ENCODE peak calls at places on chromosome 10, in eight cellular contexts. One of them, this sample, is unnamed. For H3K36me3, the result is how much of the 10 kb centered on the place peaks cover.

GRCh38 chr10:91054325-91054724 is 133.4 kb upstream of the ANKRD1 start:
- DNase-seq in BE2C: no peak
- DNase-seq in heart right ventricle: no peak
- DNase-seq in MM.1S: no peak
- DNase-seq in HCT116: no peak
- DNase-seq in tibial artery: no peak
- DNase-seq in esophagus squamous epithelium: no peak
- DNase-seq in fibroblast of lung: peak
- DNase-seq in this sample: no peak

GRCh38 chr10:62511656-62512055 is 137.5 kb downstream of the ZNF365 start:
- DNase-seq in HCT116: no peak
- DNase-seq in heart right ventricle: no peak
- DNase-seq in esophagus squamous epithelium: no peak
- DNase-seq in fibroblast of lung: no peak
- DNase-seq in tibial artery: no peak
- DNase-seq in BE2C: no peak
- DNase-seq in MM.1S: no peak
- DNase-seq in this sample: no peak

GRCh38 chr10:14250496-14250895 is 80.2 kb downstream of the FRMD4A start:
- DNase-seq in fibroblast of lung: no peak
- DNase-seq in MM.1S: no peak
- DNase-seq in heart right ventricle: no peak
- DNase-seq in BE2C: no peak
- DNase-seq in tibial artery: no peak
- DNase-seq in HCT116: no peak
- DNase-seq in esophagus squamous epithelium: no peak
- DNase-seq in this sample: no peak

GRCh38 chr10:16594106-16594505 is 72.4 kb upstream of the C1QL3 start:
- DNase-seq in BE2C: no peak
- DNase-seq in HCT116: no peak
- DNase-seq in tibial artery: no peak
- DNase-seq in esophagus squamous epithelium: no peak
- DNase-seq in MM.1S: no peak
- DNase-seq in heart right ventricle: no peak
- DNase-seq in fibroblast of lung: no peak
- DNase-seq in this sample: no peak

GRCh38 chr10:13939391-13939790 is 352.6 kb downstream of the PRPF18 start:
- DNase-seq in fibroblast of lung: peak
- DNase-seq in HCT116: no peak
- DNase-seq in MM.1S: no peak
- DNase-seq in heart right ventricle: no peak
- DNase-seq in esophagus squamous epithelium: no peak
- DNase-seq in BE2C: no peak
- DNase-seq in tibial artery: no peak
- DNase-seq in this sample: no peak

GRCh38 chr10:84375011-84375410 is 46.6 kb downstream of the CCSER2 start:
- DNase-seq in fibroblast of lung: peak
- DNase-seq in HCT116: peak
- DNase-seq in tibial artery: no peak
- DNase-seq in BE2C: peak
- DNase-seq in esophagus squamous epithelium: no peak
- DNase-seq in heart right ventricle: no peak
- DNase-seq in MM.1S: peak
- DNase-seq in this sample: peak

GRCh38 chr10:26555719-26556368 is 117.7 kb downstream of the APBB1IP start:
- DNase-seq in heart right ventricle: no peak
- DNase-seq in tibial artery: peak
- DNase-seq in esophagus squamous epithelium: no peak
- DNase-seq in HCT116: no peak
- DNase-seq in BE2C: no peak
- DNase-seq in fibroblast of lung: peak
- DNase-seq in MM.1S: no peak
- DNase-seq in this sample: peak

GRCh38 chr10:117652228-117653169 is 110.0 kb downstream of the EMX2 start:
- DNase-seq in HCT116: no peak
- DNase-seq in esophagus squamous epithelium: no peak
- DNase-seq in heart right ventricle: no peak
- DNase-seq in fibroblast of lung: no peak
- DNase-seq in BE2C: no peak
- DNase-seq in MM.1S: no peak
- DNase-seq in tibial artery: no peak
- DNase-seq in this sample: no peak

GRCh38 chr10:69451209-69451783 is at the start of gene TSPAN15:
- DNase-seq in fibroblast of lung: peak
- DNase-seq in heart right ventricle: peak
- DNase-seq in HCT116: peak
- DNase-seq in tibial artery: peak
- DNase-seq in BE2C: peak
- DNase-seq in esophagus squamous epithelium: no peak
- DNase-seq in MM.1S: peak
- DNase-seq in this sample: no peak

GRCh38 chr10:22750131-22750530 is 35.8 kb upstream of the PIP4K2A start:
- DNase-seq in HCT116: no peak
- DNase-seq in heart right ventricle: no peak
- DNase-seq in MM.1S: no peak
- DNase-seq in fibroblast of lung: peak
- DNase-seq in tibial artery: no peak
- DNase-seq in esophagus squamous epithelium: no peak
- DNase-seq in BE2C: no peak
- DNase-seq in this sample: no peak

GRCh38 chr10:7184660-7185366 is 226.0 kb downstream of the SFMBT2 start:
- DNase-seq in MM.1S: no peak
- DNase-seq in HCT116: no peak
- DNase-seq in heart right ventricle: no peak
- DNase-seq in tibial artery: no peak
- DNase-seq in esophagus squamous epithelium: no peak
- DNase-seq in BE2C: no peak
- DNase-seq in fibroblast of lung: no peak
- DNase-seq in this sample: no peak

GRCh38 chr10:15898046-15898445 is 37.7 kb upstream of the MINDY3 start:
- DNase-seq in HCT116: no peak
- DNase-seq in esophagus squamous epithelium: no peak
- DNase-seq in BE2C: no peak
- DNase-seq in heart right ventricle: no peak
- DNase-seq in tibial artery: no peak
- DNase-seq in MM.1S: peak
- DNase-seq in fibroblast of lung: peak
- DNase-seq in this sample: no peak

GRCh38 chr10:133388973-133389818 is 4.8 kb upstream of the MTG1 start:
- DNase-seq in fibroblast of lung: no peak
- DNase-seq in tibial artery: no peak
- DNase-seq in heart right ventricle: no peak
- DNase-seq in esophagus squamous epithelium: no peak
- DNase-seq in MM.1S: peak
- DNase-seq in HCT116: no peak
- DNase-seq in BE2C: no peak
- DNase-seq in this sample: no peak

GRCh38 chr10:13709931-13710690 is 123.3 kb downstream of the PRPF18 start:
- DNase-seq in HCT116: no peak
- DNase-seq in fibroblast of lung: peak
- DNase-seq in MM.1S: no peak
- DNase-seq in BE2C: no peak
- DNase-seq in heart right ventricle: peak
- DNase-seq in esophagus squamous epithelium: no peak
- DNase-seq in tibial artery: no peak
- DNase-seq in this sample: no peak

GRCh38 chr10:79320785-79321493 is 26.3 kb upstream of the PPIF start:
- DNase-seq in heart right ventricle: no peak
- DNase-seq in MM.1S: no peak
- DNase-seq in esophagus squamous epithelium: no peak
- DNase-seq in fibroblast of lung: peak
- DNase-seq in BE2C: no peak
- DNase-seq in HCT116: no peak
- DNase-seq in tibial artery: no peak
- DNase-seq in this sample: peak

GRCh38 chr10:28139138-28139537 is 140.3 kb upstream of the ODAD2 start:
- DNase-seq in BE2C: no peak
- DNase-seq in fibroblast of lung: no peak
- DNase-seq in esophagus squamous epithelium: no peak
- DNase-seq in MM.1S: no peak
- DNase-seq in tibial artery: no peak
- DNase-seq in heart right ventricle: no peak
- DNase-seq in HCT116: peak
- DNase-seq in this sample: no peak

GRCh38 chr10:89086801-89087513 is 96.4 kb downstream of the FAS start:
- DNase-seq in BE2C: no peak
- DNase-seq in fibroblast of lung: peak
- DNase-seq in MM.1S: no peak
- DNase-seq in esophagus squamous epithelium: no peak
- DNase-seq in HCT116: no peak
- DNase-seq in tibial artery: peak
- DNase-seq in heart right ventricle: peak
- DNase-seq in this sample: peak

GRCh38 chr10:110397856-110398255 is 93.1 kb upstream of the SMNDC1 start:
- DNase-seq in HCT116: no peak
- DNase-seq in tibial artery: no peak
- DNase-seq in esophagus squamous epithelium: no peak
- DNase-seq in BE2C: no peak
- DNase-seq in MM.1S: no peak
- DNase-seq in fibroblast of lung: no peak
- DNase-seq in heart right ventricle: no peak
- DNase-seq in this sample: no peak

GRCh38 chr10:133442191-133442966 is 11.4 kb upstream of the SCART1 start:
- DNase-seq in fibroblast of lung: no peak
- DNase-seq in HCT116: no peak
- DNase-seq in tibial artery: no peak
- DNase-seq in heart right ventricle: no peak
- DNase-seq in BE2C: no peak
- DNase-seq in esophagus squamous epithelium: no peak
- DNase-seq in MM.1S: no peak
- DNase-seq in this sample: no peak

GRCh38 chr10:97302088-97302791 is 9.8 kb upstream of the ARHGAP19 start:
- DNase-seq in tibial artery: no peak
- DNase-seq in HCT116: no peak
- DNase-seq in fibroblast of lung: no peak
- DNase-seq in MM.1S: no peak
- DNase-seq in BE2C: no peak
- DNase-seq in esophagus squamous epithelium: no peak
- DNase-seq in heart right ventricle: no peak
- DNase-seq in this sample: no peak

GRCh38 chr10:100886946-100887345 is 25.8 kb upstream of the SLF2 start:
- DNase-seq in tibial artery: no peak
- DNase-seq in BE2C: no peak
- DNase-seq in fibroblast of lung: peak
- DNase-seq in heart right ventricle: peak
- DNase-seq in esophagus squamous epithelium: no peak
- DNase-seq in MM.1S: no peak
- DNase-seq in HCT116: no peak
- DNase-seq in this sample: no peak

GRCh38 chr10:79905322-79906314 is 43.3 kb downstream of the SFTPD start:
- DNase-seq in fibroblast of lung: peak
- DNase-seq in heart right ventricle: no peak
- DNase-seq in tibial artery: no peak
- DNase-seq in esophagus squamous epithelium: no peak
- DNase-seq in MM.1S: peak
- DNase-seq in HCT116: no peak
- DNase-seq in BE2C: no peak
- DNase-seq in this sample: no peak

GRCh38 chr10:35027567-35027966 is 62.6 kb downstream of the CUL2 start:
- DNase-seq in fibroblast of lung: peak
- DNase-seq in esophagus squamous epithelium: no peak
- DNase-seq in BE2C: no peak
- DNase-seq in heart right ventricle: no peak
- DNase-seq in tibial artery: no peak
- DNase-seq in MM.1S: peak
- DNase-seq in HCT116: no peak
- DNase-seq in this sample: peak

GRCh38 chr10:35025916-35026315 is 64.2 kb downstream of the CUL2 start:
- DNase-seq in HCT116: no peak
- DNase-seq in heart right ventricle: no peak
- DNase-seq in MM.1S: no peak
- DNase-seq in fibroblast of lung: peak
- DNase-seq in tibial artery: no peak
- DNase-seq in esophagus squamous epithelium: no peak
- DNase-seq in BE2C: no peak
- DNase-seq in this sample: peak
- TF ChIP-seq CTCF in HCT116: no peak
- TF ChIP-seq CTCF in heart right ventricle: no peak
- TF ChIP-seq CTCF in MM.1S: no peak
- TF ChIP-seq CTCF in fibroblast of lung: no peak
- TF ChIP-seq CTCF in tibial artery: no peak
- TF ChIP-seq CTCF in esophagus squamous epithelium: no peak
- TF ChIP-seq CTCF in BE2C: no peak
- TF ChIP-seq CTCF in this sample: no peak

GRCh38 chr10:127734753-127735152 is 2.2 kb upstream of the FOXI2 start:
- DNase-seq in fibroblast of lung: no peak
- DNase-seq in HCT116: no peak
- DNase-seq in heart right ventricle: no peak
- DNase-seq in MM.1S: no peak
- DNase-seq in BE2C: no peak
- DNase-seq in esophagus squamous epithelium: no peak
- DNase-seq in tibial artery: no peak
- DNase-seq in this sample: no peak
- H3K4me3 ChIP-seq in fibroblast of lung: no peak
- H3K4me3 ChIP-seq in HCT116: no peak
- H3K4me3 ChIP-seq in heart right ventricle: no peak
- H3K4me3 ChIP-seq in MM.1S: no peak
- H3K4me3 ChIP-seq in BE2C: no peak
- H3K4me3 ChIP-seq in esophagus squamous epithelium: no peak
- H3K4me3 ChIP-seq in tibial artery: no peak
- H3K4me3 ChIP-seq in this sample: no peak

GRCh38 chr10:122249303-122249850 is 21.7 kb upstream of the BTBD16 start:
- DNase-seq in fibroblast of lung: no peak
- DNase-seq in esophagus squamous epithelium: no peak
- DNase-seq in BE2C: no peak
- DNase-seq in MM.1S: no peak
- DNase-seq in tibial artery: no peak
- DNase-seq in heart right ventricle: no peak
- DNase-seq in HCT116: no peak
- DNase-seq in this sample: no peak
- H3K36me3 ChIP-seq in fibroblast of lung: under half
- H3K36me3 ChIP-seq in esophagus squamous epithelium: under half
- H3K36me3 ChIP-seq in BE2C: under half
- H3K36me3 ChIP-seq in MM.1S: under half
- H3K36me3 ChIP-seq in tibial artery: half or more
- H3K36me3 ChIP-seq in heart right ventricle: under half
- H3K36me3 ChIP-seq in HCT116: under half
- H3K36me3 ChIP-seq in this sample: under half

DNA sequence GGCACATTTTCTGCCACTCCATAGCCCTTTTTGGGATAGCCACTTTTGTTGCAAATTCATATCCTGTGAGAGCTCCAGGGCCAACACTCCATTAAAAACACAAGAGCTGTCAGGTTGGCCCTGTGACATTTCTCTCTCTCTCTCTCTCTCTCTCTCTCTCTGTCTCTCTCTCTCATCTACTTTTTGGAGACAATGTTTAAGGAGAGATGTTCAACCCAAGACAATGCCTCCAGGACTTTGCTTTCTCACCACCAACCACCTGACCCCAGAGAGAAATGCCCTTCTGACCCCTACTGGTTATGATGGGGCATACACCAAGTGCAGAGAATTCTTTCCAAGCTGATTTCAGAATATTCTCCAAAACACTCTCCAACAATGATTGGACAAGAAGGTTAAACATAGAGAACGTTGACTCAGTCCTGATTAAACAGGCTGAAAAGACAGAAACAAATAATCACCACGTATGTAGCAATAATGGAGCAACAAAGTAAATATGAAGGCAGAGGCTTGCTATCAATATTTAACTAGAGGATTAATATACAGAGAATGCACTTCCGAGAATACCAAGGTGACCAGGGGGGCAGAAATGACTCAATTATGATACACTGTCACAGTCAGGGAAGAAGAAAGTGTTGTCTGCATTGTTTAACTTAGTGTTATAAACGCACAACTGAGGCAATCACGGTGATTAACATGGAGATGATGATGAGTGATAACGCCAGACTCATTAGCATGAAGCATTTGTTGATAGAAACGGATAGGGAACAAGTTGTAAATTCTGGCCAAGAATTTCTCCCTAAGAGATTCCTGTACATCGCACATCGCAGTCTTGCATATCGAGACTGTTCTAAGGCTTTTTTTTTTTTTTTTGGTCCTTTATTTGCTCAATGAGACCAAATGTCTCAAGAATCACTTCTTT is 178.5 kb downstream of the NRP1 start:
- DNase-seq in tibial artery: no peak
- DNase-seq in MM.1S: peak
- DNase-seq in BE2C: peak
- DNase-seq in fibroblast of lung: peak
- DNase-seq in heart right ventricle: no peak
- DNase-seq in esophagus squamous epithelium: no peak
- DNase-seq in HCT116: no peak
- DNase-seq in this sample: no peak
- TF ChIP-seq CTCF in tibial artery: no peak
- TF ChIP-seq CTCF in MM.1S: peak
- TF ChIP-seq CTCF in BE2C: peak
- TF ChIP-seq CTCF in fibroblast of lung: peak
- TF ChIP-seq CTCF in heart right ventricle: peak
- TF ChIP-seq CTCF in esophagus squamous epithelium: peak
- TF ChIP-seq CTCF in HCT116: peak
- TF ChIP-seq CTCF in this sample: peak

This sample was measured in BJ.